ENCODE peak calls at places on chromosome 20, in four cellular contexts. One of them, this sample, is unnamed. For H3K36me3, the result is how much of the 10 kb centered on the place peaks cover.

GRCh38 chr20:37529968-37530600 is 2.4 kb upstream of the BLCAP start:
- DNase-seq in left ventricle myocardium inferior: no peak
- DNase-seq in fibroblast of lung: no peak
- DNase-seq in HCT116: no peak
- DNase-seq in this sample: no peak

GRCh38 chr20:37526238-37526838 is 1.3 kb downstream of the BLCAP start:
- DNase-seq in fibroblast of lung: no peak
- DNase-seq in HCT116: no peak
- DNase-seq in left ventricle myocardium inferior: no peak
- DNase-seq in this sample: no peak

GRCh38 chr20:56843817-56844216 is 214.7 kb downstream of the TFAP2C start:
- DNase-seq in left ventricle myocardium inferior: no peak
- DNase-seq in fibroblast of lung: no peak
- DNase-seq in HCT116: peak
- DNase-seq in this sample: no peak

GRCh38 chr20:32763202-32763999 is 1.2 kb downstream of the DNMT3B start:
- DNase-seq in left ventricle myocardium inferior: no peak
- DNase-seq in fibroblast of lung: no peak
- DNase-seq in HCT116: no peak
- DNase-seq in this sample: no peak

GRCh38 chr20:46088409-46089075 is 1.2 kb downstream of the NCOA5 start:
- DNase-seq in fibroblast of lung: peak
- DNase-seq in left ventricle myocardium inferior: no peak
- DNase-seq in HCT116: no peak
- DNase-seq in this sample: no peak

GRCh38 chr20:57835053-57835452 is 125.2 kb upstream of the PMEPA1 start:
- DNase-seq in left ventricle myocardium inferior: no peak
- DNase-seq in fibroblast of lung: no peak
- DNase-seq in HCT116: no peak
- DNase-seq in this sample: no peak

GRCh38 chr20:38293490-38294333 is 10.2 kb upstream of the BPI start:
- DNase-seq in left ventricle myocardium inferior: no peak
- DNase-seq in HCT116: no peak
- DNase-seq in fibroblast of lung: no peak
- DNase-seq in this sample: no peak

GRCh38 chr20:60804240-60804917 is 447.7 kb upstream of the CDH4 start:
- DNase-seq in left ventricle myocardium inferior: no peak
- DNase-seq in fibroblast of lung: no peak
- DNase-seq in HCT116: no peak
- DNase-seq in this sample: no peak

DNA sequence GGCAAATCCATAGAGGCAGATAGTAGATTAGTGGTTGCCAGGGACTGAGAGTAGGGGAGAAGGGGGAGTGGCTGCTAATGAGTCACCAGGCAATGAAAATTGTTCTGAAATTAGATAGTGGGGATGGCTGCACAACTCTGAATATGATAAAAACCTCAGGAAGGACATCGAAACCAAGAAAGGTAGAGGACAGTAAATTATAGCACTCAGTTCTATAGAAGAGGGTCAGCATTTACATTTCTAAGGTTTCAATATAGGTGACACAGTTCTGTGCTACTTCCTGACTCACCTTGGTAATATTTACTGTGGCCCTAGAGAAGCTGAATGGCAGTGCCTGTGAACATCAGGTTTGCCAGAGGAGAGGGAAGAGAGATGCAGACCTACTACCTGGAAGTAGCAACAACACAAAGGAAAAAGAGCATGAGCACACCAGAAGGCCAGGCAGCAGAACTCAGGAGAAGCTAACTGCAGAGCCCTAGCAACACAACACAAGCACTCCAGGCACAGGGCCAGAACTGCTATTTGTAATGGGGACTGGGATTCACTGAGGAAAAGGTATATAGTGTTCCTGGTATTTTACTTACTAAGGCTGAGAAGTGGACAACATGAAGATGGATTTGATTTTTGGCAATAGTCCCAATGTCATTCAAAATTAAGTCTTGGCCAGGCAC is 75.9 kb downstream of the PLCG1 start:
- DNase-seq in fibroblast of lung: peak
- DNase-seq in HCT116: no peak
- DNase-seq in left ventricle myocardium inferior: peak
- DNase-seq in this sample: no peak
- H3K36me3 ChIP-seq in fibroblast of lung: under half
- H3K36me3 ChIP-seq in HCT116: under half
- H3K36me3 ChIP-seq in left ventricle myocardium inferior: under half
- H3K36me3 ChIP-seq in this sample: under half

DNA sequence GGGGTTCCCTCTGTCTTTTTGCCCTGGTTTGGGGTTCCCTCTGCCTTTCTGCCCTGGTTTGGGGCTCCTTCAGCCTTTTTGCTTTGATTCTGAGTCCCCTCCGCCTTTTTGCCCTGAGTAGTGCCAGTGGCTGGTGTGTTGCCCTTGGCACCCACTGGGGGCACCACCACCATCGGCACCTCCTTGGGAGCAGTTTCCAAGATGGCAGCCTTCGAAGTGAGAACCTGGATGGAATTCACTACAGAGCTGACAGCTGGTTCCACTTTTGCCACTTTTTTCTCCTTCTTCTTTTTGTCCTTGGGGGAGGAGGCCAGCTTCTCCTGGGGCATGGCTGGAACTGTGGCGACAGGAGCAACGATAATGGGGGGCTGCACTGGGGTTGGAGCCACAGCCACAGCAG is 22.2 kb downstream of the RRBP1 start:
- DNase-seq in HCT116: no peak
- DNase-seq in left ventricle myocardium inferior: no peak
- DNase-seq in fibroblast of lung: no peak
- DNase-seq in this sample: no peak
- TF ChIP-seq CTCF in HCT116: no peak
- TF ChIP-seq CTCF in left ventricle myocardium inferior: no peak
- TF ChIP-seq CTCF in fibroblast of lung: no peak
- TF ChIP-seq CTCF in this sample: no peak

GRCh38 chr20:20000223-20000968 is 16.8 kb upstream of the NAA20 start:
- DNase-seq in left ventricle myocardium inferior: no peak
- DNase-seq in fibroblast of lung: no peak
- DNase-seq in HCT116: no peak
- DNase-seq in this sample: no peak
- H3K27ac ChIP-seq in left ventricle myocardium inferior: peak
- H3K27ac ChIP-seq in fibroblast of lung: no peak
- H3K27ac ChIP-seq in HCT116: no peak
- H3K27ac ChIP-seq in this sample: peak

DNA sequence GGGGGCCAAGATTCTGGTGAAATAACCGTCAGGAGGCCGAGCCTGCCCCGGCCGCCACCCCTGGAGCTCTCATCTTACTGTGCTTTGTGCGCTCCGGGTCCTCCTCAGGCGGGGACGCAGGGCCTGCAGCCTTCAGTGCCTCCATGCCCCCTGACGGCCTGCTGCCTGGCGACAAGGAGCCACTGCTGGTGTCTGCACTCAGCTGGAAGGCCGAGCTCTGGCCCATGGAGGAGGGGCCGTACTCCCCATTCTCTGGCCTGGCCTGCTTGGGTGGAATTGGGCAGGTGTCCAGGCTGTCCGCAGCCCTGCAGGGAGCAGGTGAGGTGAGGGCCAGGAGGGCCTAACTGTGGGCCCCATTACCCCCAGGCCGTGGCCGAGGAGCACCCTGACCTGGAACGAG is 5.3 kb downstream of the ZNF512B start:
- DNase-seq in fibroblast of lung: no peak
- DNase-seq in left ventricle myocardium inferior: peak
- DNase-seq in HCT116: no peak
- DNase-seq in this sample: no peak
- H3K36me3 ChIP-seq in fibroblast of lung: under half
- H3K36me3 ChIP-seq in left ventricle myocardium inferior: half or more
- H3K36me3 ChIP-seq in HCT116: under half
- H3K36me3 ChIP-seq in this sample: under half

GRCh38 chr20:48578397-48579098 is 249.3 kb downstream of the PREX1 start:
- DNase-seq in HCT116: no peak
- DNase-seq in fibroblast of lung: no peak
- DNase-seq in left ventricle myocardium inferior: no peak
- DNase-seq in this sample: no peak
- TF ChIP-seq CTCF in HCT116: no peak
- TF ChIP-seq CTCF in fibroblast of lung: no peak
- TF ChIP-seq CTCF in left ventricle myocardium inferior: no peak
- TF ChIP-seq CTCF in this sample: no peak

DNA sequence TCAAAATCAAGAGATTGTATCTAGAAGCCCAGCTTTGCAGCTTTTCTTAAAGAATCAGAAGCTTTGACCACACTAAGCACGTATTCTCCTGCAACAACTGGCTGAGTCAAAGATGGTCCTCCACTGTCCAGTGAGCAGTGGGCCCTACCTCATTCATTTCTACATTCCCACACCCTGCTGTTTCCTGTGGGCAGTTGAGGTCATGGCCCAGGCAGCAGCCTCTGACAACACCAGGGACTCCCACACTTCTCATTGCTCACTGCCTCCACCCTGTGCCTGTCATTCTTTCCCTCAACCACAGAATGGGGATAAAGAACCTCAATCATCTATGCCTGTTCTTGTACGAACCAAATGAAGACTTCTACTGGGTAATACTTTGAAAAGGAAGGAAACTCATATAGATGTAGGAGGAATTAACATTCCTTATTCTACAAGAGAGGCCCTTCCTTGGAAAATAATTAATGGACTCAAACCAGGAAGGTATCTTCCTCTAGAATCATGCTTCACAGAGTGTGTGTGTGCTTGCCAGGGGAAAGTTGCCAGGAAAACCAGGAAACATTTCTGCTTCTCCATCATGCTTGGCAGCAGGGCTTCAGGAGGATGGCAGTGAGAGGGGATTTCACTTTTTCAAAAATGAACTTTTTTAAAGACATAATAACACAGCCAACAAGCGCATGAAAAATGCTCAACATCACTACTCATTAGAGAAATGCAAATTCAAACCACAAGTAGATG is 191.7 kb upstream of the RIN2 start:
- DNase-seq in fibroblast of lung: no peak
- DNase-seq in HCT116: no peak
- DNase-seq in left ventricle myocardium inferior: no peak
- DNase-seq in this sample: no peak
- H3K27ac ChIP-seq in fibroblast of lung: no peak
- H3K27ac ChIP-seq in HCT116: no peak
- H3K27ac ChIP-seq in left ventricle myocardium inferior: no peak
- H3K27ac ChIP-seq in this sample: no peak

DNA sequence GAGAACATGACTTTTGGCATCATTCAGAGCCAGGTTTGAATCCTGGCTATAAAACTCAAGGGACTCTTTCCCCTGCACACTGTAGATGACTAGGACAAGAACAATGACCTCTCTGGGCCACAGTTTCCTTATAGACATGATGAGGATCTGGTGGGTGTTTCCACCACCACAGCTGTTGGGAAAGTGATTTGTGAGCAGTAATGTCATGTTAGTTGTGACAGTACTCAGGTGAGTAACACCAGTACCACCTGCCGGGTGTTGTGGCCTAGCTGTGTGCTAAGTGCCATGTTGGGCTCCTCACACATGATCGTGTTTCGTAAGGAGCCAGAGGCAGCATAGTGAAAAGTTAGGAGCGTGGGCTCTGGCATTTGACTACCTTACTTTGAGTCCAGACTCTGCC is 24.1 kb downstream of the HM13 start:
- DNase-seq in fibroblast of lung: no peak
- DNase-seq in HCT116: no peak
- DNase-seq in left ventricle myocardium inferior: no peak
- DNase-seq in this sample: no peak
- H3K36me3 ChIP-seq in fibroblast of lung: under half
- H3K36me3 ChIP-seq in HCT116: under half
- H3K36me3 ChIP-seq in left ventricle myocardium inferior: half or more
- H3K36me3 ChIP-seq in this sample: half or more

DNA sequence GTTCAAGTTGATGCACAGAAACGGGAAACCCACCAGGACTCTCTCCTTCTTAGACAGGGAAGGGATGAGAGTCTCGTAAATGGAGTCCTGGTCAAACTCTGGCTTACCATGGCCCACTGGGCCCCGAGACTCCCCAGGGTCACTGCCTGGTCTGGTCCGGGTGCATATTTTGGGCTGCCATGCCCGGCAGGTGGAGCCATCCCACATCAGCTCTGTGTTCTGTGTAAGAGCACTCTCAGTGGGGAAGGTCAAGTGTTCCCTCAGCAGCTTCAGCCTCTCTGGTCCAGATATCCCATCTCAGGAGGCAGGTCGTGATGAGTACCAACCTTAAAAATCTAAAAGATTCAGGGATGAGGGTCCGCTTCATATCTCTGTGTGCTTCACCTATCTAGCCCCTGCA is 138.8 kb downstream of the EDN3 start:
- DNase-seq in fibroblast of lung: no peak
- DNase-seq in left ventricle myocardium inferior: no peak
- DNase-seq in HCT116: no peak
- DNase-seq in this sample: no peak
- TF ChIP-seq CTCF in fibroblast of lung: no peak
- TF ChIP-seq CTCF in left ventricle myocardium inferior: no peak
- TF ChIP-seq CTCF in HCT116: no peak
- TF ChIP-seq CTCF in this sample: no peak

DNA sequence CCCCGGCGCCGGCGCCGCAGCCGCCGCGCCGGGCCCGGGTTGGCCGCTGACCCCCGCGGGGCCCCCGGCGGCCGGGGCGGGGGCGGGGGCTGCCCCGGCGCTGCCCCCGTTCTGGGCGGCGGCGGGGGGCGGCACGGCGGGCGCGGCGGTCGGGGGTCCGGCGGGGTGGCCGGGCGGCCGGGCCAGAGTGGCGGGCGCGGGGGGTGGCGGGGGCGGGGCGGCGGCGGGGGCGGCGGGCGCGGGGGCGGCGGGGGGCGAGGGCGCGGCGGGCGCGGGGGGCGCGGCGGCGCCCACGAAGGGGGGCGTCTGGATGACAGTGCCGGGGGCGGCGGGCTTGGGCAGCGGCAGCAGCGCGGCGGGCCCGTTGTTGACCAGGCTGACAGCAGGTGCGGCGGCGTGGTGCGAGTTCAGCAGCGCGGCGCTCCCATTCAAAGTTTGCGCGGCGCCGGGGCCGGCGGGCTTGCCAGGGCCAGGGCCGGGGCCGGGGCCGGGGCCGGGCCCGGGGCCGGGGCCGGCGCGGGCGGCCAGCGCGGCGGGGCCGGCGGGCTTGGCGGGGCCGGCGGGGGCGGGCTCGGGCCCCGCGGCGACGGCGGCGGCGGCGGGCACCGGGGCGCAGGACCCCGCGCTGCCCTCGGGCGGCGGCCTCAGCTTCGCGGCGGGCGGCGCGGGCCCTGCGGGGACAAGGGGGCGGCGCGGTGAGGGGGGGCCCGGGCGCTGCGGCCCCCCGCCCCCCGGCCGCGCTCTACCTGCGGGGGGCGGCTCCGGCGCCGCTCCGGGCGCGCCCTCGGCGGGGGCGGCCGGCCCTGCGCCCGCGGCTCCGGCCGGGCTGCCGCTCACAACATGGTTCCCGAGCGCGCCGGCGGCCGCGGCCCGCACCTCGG is 653 bp downstream of the TAF4 start:
- DNase-seq in left ventricle myocardium inferior: no peak
- DNase-seq in HCT116: no peak
- DNase-seq in fibroblast of lung: no peak
- DNase-seq in this sample: no peak
- H3K27ac ChIP-seq in left ventricle myocardium inferior: peak
- H3K27ac ChIP-seq in HCT116: peak
- H3K27ac ChIP-seq in fibroblast of lung: no peak
- H3K27ac ChIP-seq in this sample: peak

This sample was measured in right atrium auricular region.